ENCODE peak calls at places on chromosomes 2 and 18, in eight cellular contexts. Q, K, S, V, H, X, N and Z are unnamed samples.

GRCh38 chr2:150520887-150521664 is 33.6 kb upstream of the RND3 start:
- DNase-seq in Q (peak), K (no peak), S (peak), V (no peak), H (peak), X (no peak), N (peak), Z (peak)

GRCh38 chr2:14565666-14566065 is 66.9 kb upstream of the LRATD1 start:
- DNase-seq in Q (peak), K (no peak), S (no peak), V (no peak), H (no peak), X (no peak), N (peak), Z (no peak)

GRCh38 chr2:9300829-9301453 is 94.3 kb downstream of the ASAP2 start:
- DNase-seq in Q (peak), K (no peak), S (no peak), V (no peak), H (peak), X (no peak), N (peak), Z (no peak)

GRCh38 chr18:59610546-59611140 is 86.6 kb downstream of the CCBE1 start:
- DNase-seq in Q (no peak), K (no peak), S (no peak), V (no peak), H (no peak), X (no peak), N (no peak), Z (no peak)

GRCh38 chr2:240170354-240170735 is 29.9 kb upstream of the OTOS start:
- DNase-seq in Q (no peak), K (no peak), S (no peak), V (no peak), H (no peak), X (no peak), N (no peak), Z (no peak)

GRCh38 chr2:120423167-120423943 is 77.4 kb downstream of the INHBB start:
- DNase-seq in Q (no peak), K (no peak), S (no peak), V (no peak), H (no peak), X (no peak), N (no peak), Z (no peak)

GRCh38 chr2:102806250-102806837 is 44.5 kb downstream of the TMEM182 start:
- DNase-seq in Q (peak), K (peak), S (peak), V (peak), H (peak), X (no peak), N (peak), Z (peak)

GRCh38 chr2:108330971-108331370 is 42.3 kb downstream of the SULT1C2 start:
- DNase-seq in Q (no peak), K (no peak), S (no peak), V (no peak), H (peak), X (no peak), N (no peak), Z (no peak)

GRCh38 chr2:238097201-238097987 is 2.7 kb upstream of the ESPNL start:
- DNase-seq in Q (no peak), K (no peak), S (no peak), V (no peak), H (no peak), X (no peak), N (no peak), Z (no peak)

GRCh38 chr2:173749315-173749714 is 215.9 kb downstream of the SP3 start:
- DNase-seq in Q (peak), K (no peak), S (peak), V (no peak), H (peak), X (no peak), N (peak), Z (peak)

GRCh38 chr2:55014962-55015939 is 35.0 kb downstream of the RTN4 start:
- DNase-seq in Q (peak), K (no peak), S (peak), V (peak), H (peak), X (no peak), N (peak), Z (peak)

GRCh38 chr2:223219872-223220621 is 168.1 kb downstream of the KCNE4 start:
- DNase-seq in Q (no peak), K (no peak), S (no peak), V (no peak), H (no peak), X (no peak), N (no peak), Z (no peak)

GRCh38 chr2:29023188-29023587 is 42.1 kb downstream of the TOGARAM2 start:
- DNase-seq in Q (no peak), K (no peak), S (no peak), V (no peak), H (no peak), X (no peak), N (no peak), Z (no peak)

GRCh38 chr2:234051374-234052070 is 1.0 kb downstream of the SPP2 start:
- DNase-seq in Q (peak), K (no peak), S (peak), V (no peak), H (no peak), X (no peak), N (peak), Z (peak)

GRCh38 chr2:163348843-163349395 is 386.9 kb downstream of the FIGN start:
- DNase-seq in Q (peak), K (no peak), S (peak), V (peak), H (peak), X (peak), N (peak), Z (peak)

GRCh38 chr18:74353169-74353775 is 37.6 kb downstream of the C18orf63 start:
- DNase-seq in Q (peak), K (peak), S (peak), V (no peak), H (peak), X (no peak), N (peak), Z (peak)

GRCh38 chr2:34991508-34992274 is 1363.9 kb upstream of the CRIM1 start:
- DNase-seq in Q (no peak), K (no peak), S (no peak), V (no peak), H (no peak), X (no peak), N (no peak), Z (no peak)

GRCh38 chr2:237923507-237924163 is 43.2 kb upstream of the UBE2F start:
- DNase-seq in Q (peak), K (peak), S (peak), V (peak), H (peak), X (no peak), N (peak), Z (no peak)

GRCh38 chr18:26862084-26862483 is 3.4 kb downstream of the AQP4 start:
- DNase-seq in Q (no peak), K (no peak), S (no peak), V (no peak), H (no peak), X (no peak), N (no peak), Z (no peak)